ENCODE peak calls at places on chromosomes 11 and 22, in eight cellular contexts. Q, M, W, O, A, F, Y and R are unnamed samples.
A peak's percentile ranks its signal among the peaks of the same experiment; 100 is the strongest.

GRCh38 chr11:134412508-134413333 is 679 bp upstream of the B3GAT1 start:
- DNase-seq in Q (no peak), A (no peak), M (no peak), W (peak; percentile 85), O (no peak), F (no peak), Y (no peak), R (no peak)

GRCh38 chr22:37454857-37455686 is 27.8 kb upstream of the ELFN2 start:
- DNase-seq in W (no peak), F (peak; percentile 74), Y (peak; percentile 89), Q (peak; percentile 87), M (no peak), A (peak; percentile 67), O (no peak), R (peak; percentile 87)

GRCh38 chr11:64753019-64753379 is 6.8 kb downstream of the PYGM start:
- DNase-seq in F (no peak), Y (no peak), O (no peak), Q (no peak), A (no peak), W (no peak), M (no peak), R (no peak)

GRCh38 chr11:22657101-22657694 is 9.2 kb upstream of the GAS2 start:
- DNase-seq in O (no peak), A (no peak), M (no peak), Q (no peak), W (no peak), F (no peak), Y (no peak), R (no peak)

GRCh38 chr11:108965602-108966001 is 300.7 kb downstream of the DDX10 start:
- DNase-seq in A (peak; percentile 38), Q (peak; percentile 59), M (no peak), Y (peak; percentile 84), O (no peak), W (no peak), F (peak; percentile 87), R (peak; percentile 69)

GRCh38 chr11:93585758-93586157 is 42.6 kb upstream of the SMCO4 start:
- DNase-seq in Q (peak; percentile 62), M (peak; percentile 39), W (peak; percentile 27), A (peak; percentile 49), Y (peak; percentile 46), O (no peak), F (peak; percentile 41), R (peak; percentile 57)

GRCh38 chr22:35258144-35258988 is 1.1 kb downstream of the HMGXB4 start:
- DNase-seq in A (peak; percentile 21), W (peak; percentile 85), O (no peak), M (no peak), F (no peak), Y (peak; percentile 28), Q (peak; percentile 15), R (no peak)

GRCh38 chr11:92830382-92831148 is 138.9 kb upstream of the MTNR1B start:
- DNase-seq in F (no peak), Y (no peak), O (no peak), A (no peak), M (no peak), W (no peak), Q (no peak), R (no peak)

GRCh38 chr11:119664701-119665420 is 64.1 kb downstream of the NECTIN1 start:
- DNase-seq in Y (no peak), F (no peak), M (no peak), W (no peak), Q (no peak), A (no peak), O (no peak), R (no peak)

GRCh38 chr11:115390441-115390840 is 113.8 kb downstream of the CADM1 start:
- DNase-seq in Q (no peak), O (no peak), A (no peak), M (no peak), F (no peak), W (no peak), Y (no peak), R (no peak)

GRCh38 chr22:30004689-30005088 is 75.6 kb upstream of the HORMAD2 start:
- DNase-seq in Y (peak; percentile 32), A (no peak), W (no peak), Q (no peak), F (no peak), O (no peak), M (no peak), R (no peak)

GRCh38 chr11:46345131-46345597 is 2.1 kb upstream of the DGKZ start:
- DNase-seq in F (no peak), O (no peak), W (peak; percentile 55), M (no peak), Y (no peak), Q (no peak), A (peak; percentile 86), R (no peak)

GRCh38 chr11:92225563-92226308 is 1.1 kb downstream of the FAT3 start:
- DNase-seq in W (peak; percentile 77), A (peak; percentile 12), O (no peak), Q (peak; percentile 26), F (no peak), M (no peak), Y (no peak), R (no peak)

GRCh38 chr22:18055619-18056160 is 22.1 kb upstream of the PEX26 start:
- DNase-seq in W (no peak), Q (no peak), M (no peak), O (no peak), F (no peak), A (no peak), Y (no peak), R (no peak)

GRCh38 chr22:47310601-47311000 is 548.2 kb downstream of the TBC1D22A start:
- DNase-seq in Y (no peak), W (no peak), M (no peak), Q (peak; percentile 32), A (peak; percentile 8), F (no peak), O (peak; percentile 64), R (no peak)

GRCh38 chr11:112697371-112697770 is 263.8 kb upstream of the NCAM1 start:
- DNase-seq in Q (no peak), M (no peak), F (no peak), O (no peak), A (no peak), W (peak; percentile 74), Y (no peak), R (no peak)

GRCh38 chr11:92308366-92308765 is 83.7 kb downstream of the FAT3 start:
- DNase-seq in F (no peak), O (no peak), M (no peak), Q (no peak), A (no peak), Y (no peak), W (no peak), R (no peak)

GRCh38 chr11:124758355-124759267 is 3.5 kb downstream of the ESAM start:
- DNase-seq in Q (peak; percentile 59), A (peak; percentile 45), O (no peak), M (peak; percentile 74), Y (peak; percentile 70), W (peak; percentile 94), F (no peak), R (no peak)

DNA sequence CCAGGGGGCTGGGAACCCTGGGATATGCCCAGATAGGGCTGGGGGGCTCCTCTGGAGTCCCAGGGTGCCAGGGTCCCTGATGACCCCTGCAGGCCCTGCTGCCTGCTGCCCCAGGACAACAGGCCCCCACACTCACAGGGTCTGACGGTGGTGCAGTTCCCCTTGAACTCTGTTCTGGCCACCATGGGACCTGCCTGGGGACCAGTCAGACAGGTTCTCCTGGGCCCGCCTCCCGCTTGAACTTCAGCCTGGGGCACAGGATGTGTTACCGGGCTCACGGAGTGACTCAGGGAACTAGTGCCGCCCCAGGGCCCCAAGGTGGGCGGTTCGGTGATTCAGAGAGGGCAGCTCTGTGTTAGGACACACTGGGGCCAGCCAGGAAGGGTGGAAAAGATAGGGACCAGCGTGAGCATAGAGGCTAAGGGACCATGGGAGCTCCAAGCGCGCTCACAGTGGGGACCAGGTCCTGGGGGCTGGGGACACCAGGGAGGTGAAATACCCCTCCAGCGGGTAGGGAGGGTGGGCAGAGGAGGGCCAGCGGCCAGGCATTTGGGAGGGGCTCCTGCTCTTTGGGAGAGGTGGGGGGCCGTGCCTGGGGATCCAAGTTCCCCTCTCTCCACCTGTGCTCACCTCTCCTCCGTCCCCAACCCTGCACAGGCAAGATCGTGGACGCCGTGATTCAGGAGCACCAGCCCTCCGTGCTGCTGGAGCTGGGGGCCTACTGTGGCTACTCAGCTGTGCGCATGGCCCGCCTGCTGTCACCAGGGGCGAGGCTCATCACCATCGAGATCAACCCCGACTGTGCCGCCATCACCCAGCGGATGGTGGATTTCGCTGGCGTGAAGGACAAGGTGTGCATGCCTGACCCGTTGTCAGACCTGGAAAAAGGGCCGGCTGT is 21.5 kb upstream of the TXNRD2 start:
- DNase-seq in Y (no peak), W (no peak), M (peak; percentile 27), F (no peak), O (no peak), A (peak; percentile 96), Q (no peak), R (no peak)
- H3K4me3 ChIP-seq in Y (no peak overlapping the region), W (no peak overlapping the region), M (no peak overlapping the region), F (no peak overlapping the region), O (no peak overlapping the region), A (peak overlapping the region; percentile 48), Q (no peak overlapping the region), R (peak overlapping the region; percentile 24)

GRCh38 chr22:20022231-20023069 is 1.5 kb downstream of the TANGO2 start:
- DNase-seq in W (no peak), A (no peak), Y (no peak), M (no peak), O (no peak), F (no peak), Q (no peak), R (no peak)
- H3K4me3 ChIP-seq in W (no peak overlapping the region), A (peak overlapping the region; percentile 85), Y (peak overlapping the region; percentile 91), M (peak overlapping the region; percentile 96), O (peak overlapping the region; percentile 70), F (peak overlapping the region; percentile 93), Q (no peak overlapping the region), R (peak overlapping the region; percentile 89)

DNA sequence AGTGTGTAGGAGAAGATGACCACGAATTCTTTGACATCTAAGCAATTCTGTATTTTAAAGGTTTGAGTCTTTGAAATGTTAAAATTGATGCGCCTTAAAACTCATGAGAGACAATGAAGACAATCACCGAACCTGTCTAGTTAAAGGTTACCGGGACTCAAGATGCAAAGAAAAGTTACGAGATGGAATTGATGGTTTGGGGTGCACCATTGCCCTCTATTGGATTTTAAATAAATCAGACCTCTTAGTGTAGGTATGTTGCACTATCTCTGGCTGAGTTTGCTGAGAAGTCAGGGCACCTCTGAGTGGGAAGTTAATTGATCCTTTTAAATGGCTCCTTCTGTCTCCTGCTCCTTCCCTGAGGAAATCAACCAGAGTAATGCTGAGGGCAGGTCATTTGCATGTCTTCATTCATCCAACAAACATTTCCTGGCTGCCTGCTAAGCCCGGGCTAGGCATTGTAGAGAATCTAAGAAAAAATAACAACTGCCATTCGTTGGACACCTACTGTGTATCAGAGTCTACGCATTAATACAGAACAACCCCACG is 19.4 kb upstream of the TMA7B start:
- DNase-seq in O (no peak), Q (no peak), F (no peak), A (no peak), Y (no peak), W (no peak), M (no peak), R (no peak)
- H3K4me3 ChIP-seq in O (no peak overlapping the region), Q (no peak overlapping the region), F (no peak overlapping the region), A (no peak overlapping the region), Y (no peak overlapping the region), W (no peak overlapping the region), M (no peak overlapping the region), R (no peak overlapping the region)

DNA sequence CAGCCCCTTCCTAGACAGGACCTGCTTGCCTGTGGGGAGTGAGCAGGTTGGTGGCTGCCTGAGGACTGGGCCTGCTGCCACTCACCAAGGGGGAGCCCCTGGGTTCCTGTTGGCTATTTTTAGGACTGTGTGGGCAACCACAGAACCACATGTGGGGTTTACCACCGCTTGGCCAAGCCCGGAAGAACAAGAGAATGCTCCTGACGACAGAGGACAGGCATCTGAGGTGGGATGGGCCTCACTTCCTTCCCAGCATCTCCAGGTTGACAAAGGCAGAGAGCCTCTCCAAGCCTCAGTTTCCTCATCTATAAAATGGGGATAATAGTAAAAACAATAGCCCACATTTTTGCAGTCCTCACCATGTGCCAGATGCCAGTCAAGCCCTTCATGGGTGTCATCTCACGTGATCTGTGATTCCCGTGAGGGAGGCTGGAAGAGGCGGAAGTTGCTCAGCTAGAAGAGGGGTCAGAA is 43.6 kb downstream of the LRRC32 start:
- DNase-seq in W (no peak), A (peak; percentile 73), F (no peak), O (no peak), Q (peak; percentile 75), Y (peak; percentile 46), M (no peak), R (no peak)
- H3K4me3 ChIP-seq in W (no peak overlapping the region), A (no peak overlapping the region), F (no peak overlapping the region), O (no peak overlapping the region), Q (no peak overlapping the region), Y (no peak overlapping the region), M (no peak overlapping the region), R (no peak overlapping the region)